ENCODE peak calls at places on chromosome 15, in seven cellular contexts. One of them, this sample, is unnamed.

GRCh38 chr15:93088200-93088980 is 621 bp downstream of the RGMA start:
- DNase-seq in kidney: peak
- DNase-seq in heart left ventricle: peak
- DNase-seq in epithelial cell of proximal tubule: no peak
- DNase-seq in fibroblast of lung: peak
- DNase-seq in Peyer's patch: no peak
- DNase-seq in Caco-2: peak
- DNase-seq in this sample: no peak

GRCh38 chr15:73872370-73872769 is 994 bp upstream of the TBC1D21 start:
- DNase-seq in epithelial cell of proximal tubule: no peak
- DNase-seq in kidney: no peak
- DNase-seq in Caco-2: no peak
- DNase-seq in fibroblast of lung: peak
- DNase-seq in heart left ventricle: no peak
- DNase-seq in Peyer's patch: no peak
- DNase-seq in this sample: no peak

GRCh38 chr15:74777769-74778598 is 3.9 kb upstream of the CSK start:
- DNase-seq in Caco-2: no peak
- DNase-seq in Peyer's patch: no peak
- DNase-seq in kidney: no peak
- DNase-seq in fibroblast of lung: no peak
- DNase-seq in heart left ventricle: no peak
- DNase-seq in epithelial cell of proximal tubule: no peak
- DNase-seq in this sample: no peak

GRCh38 chr15:61908241-61908640 is 152.0 kb downstream of the VPS13C start:
- DNase-seq in Caco-2: no peak
- DNase-seq in epithelial cell of proximal tubule: no peak
- DNase-seq in fibroblast of lung: no peak
- DNase-seq in Peyer's patch: no peak
- DNase-seq in heart left ventricle: no peak
- DNase-seq in kidney: no peak
- DNase-seq in this sample: no peak

GRCh38 chr15:67784057-67784781 is 41.1 kb upstream of the SKOR1 start:
- DNase-seq in kidney: no peak
- DNase-seq in fibroblast of lung: no peak
- DNase-seq in epithelial cell of proximal tubule: no peak
- DNase-seq in Peyer's patch: peak
- DNase-seq in Caco-2: no peak
- DNase-seq in heart left ventricle: no peak
- DNase-seq in this sample: no peak

GRCh38 chr15:62856466-62857246 is 185.9 kb upstream of the TPM1 start:
- DNase-seq in fibroblast of lung: no peak
- DNase-seq in kidney: no peak
- DNase-seq in Peyer's patch: no peak
- DNase-seq in heart left ventricle: no peak
- DNase-seq in Caco-2: no peak
- DNase-seq in epithelial cell of proximal tubule: no peak
- DNase-seq in this sample: peak

GRCh38 chr15:97745481-97746071 is 214.9 kb upstream of the ARRDC4 start:
- DNase-seq in Peyer's patch: no peak
- DNase-seq in fibroblast of lung: no peak
- DNase-seq in epithelial cell of proximal tubule: no peak
- DNase-seq in Caco-2: peak
- DNase-seq in heart left ventricle: peak
- DNase-seq in kidney: no peak
- DNase-seq in this sample: no peak

GRCh38 chr15:57542505-57542817 is 49.2 kb upstream of the MYZAP start:
- DNase-seq in epithelial cell of proximal tubule: no peak
- DNase-seq in Peyer's patch: no peak
- DNase-seq in kidney: no peak
- DNase-seq in Caco-2: no peak
- DNase-seq in heart left ventricle: no peak
- DNase-seq in fibroblast of lung: no peak
- DNase-seq in this sample: no peak

GRCh38 chr15:64878708-64879107 is 33.0 kb upstream of the ANKDD1A start:
- DNase-seq in epithelial cell of proximal tubule: no peak
- DNase-seq in kidney: peak
- DNase-seq in Caco-2: no peak
- DNase-seq in Peyer's patch: no peak
- DNase-seq in heart left ventricle: peak
- DNase-seq in fibroblast of lung: no peak
- DNase-seq in this sample: no peak

GRCh38 chr15:74793135-74794028 is 11.5 kb downstream of the CSK start:
- DNase-seq in epithelial cell of proximal tubule: no peak
- DNase-seq in kidney: no peak
- DNase-seq in heart left ventricle: no peak
- DNase-seq in fibroblast of lung: peak
- DNase-seq in Caco-2: no peak
- DNase-seq in Peyer's patch: peak
- DNase-seq in this sample: no peak

GRCh38 chr15:41772720-41773331 is 1.5 kb upstream of the MAPKBP1 start:
- DNase-seq in heart left ventricle: peak
- DNase-seq in epithelial cell of proximal tubule: no peak
- DNase-seq in Caco-2: peak
- DNase-seq in Peyer's patch: peak
- DNase-seq in fibroblast of lung: peak
- DNase-seq in kidney: no peak
- DNase-seq in this sample: no peak

GRCh38 chr15:71093089-71094024 is 21.9 kb upstream of the THSD4 start:
- DNase-seq in kidney: no peak
- DNase-seq in epithelial cell of proximal tubule: peak
- DNase-seq in Peyer's patch: no peak
- DNase-seq in fibroblast of lung: peak
- DNase-seq in Caco-2: no peak
- DNase-seq in heart left ventricle: no peak
- DNase-seq in this sample: peak

GRCh38 chr15:74790080-74790916 is 8.4 kb downstream of the CSK start:
- DNase-seq in Caco-2: no peak
- DNase-seq in epithelial cell of proximal tubule: no peak
- DNase-seq in heart left ventricle: peak
- DNase-seq in kidney: peak
- DNase-seq in fibroblast of lung: peak
- DNase-seq in Peyer's patch: peak
- DNase-seq in this sample: no peak

GRCh38 chr15:63971427-63971805 is 74.9 kb downstream of the DAPK2 start:
- DNase-seq in Caco-2: no peak
- DNase-seq in fibroblast of lung: no peak
- DNase-seq in epithelial cell of proximal tubule: no peak
- DNase-seq in Peyer's patch: peak
- DNase-seq in kidney: peak
- DNase-seq in heart left ventricle: no peak
- DNase-seq in this sample: no peak

GRCh38 chr15:94677202-94677790 is 445.9 kb downstream of the MCTP2 start:
- DNase-seq in kidney: no peak
- DNase-seq in Caco-2: no peak
- DNase-seq in epithelial cell of proximal tubule: no peak
- DNase-seq in heart left ventricle: no peak
- DNase-seq in fibroblast of lung: peak
- DNase-seq in Peyer's patch: no peak
- DNase-seq in this sample: no peak

GRCh38 chr15:40891810-40892448 is 2.3 kb upstream of the VPS18 start:
- DNase-seq in epithelial cell of proximal tubule: no peak
- DNase-seq in heart left ventricle: no peak
- DNase-seq in fibroblast of lung: peak
- DNase-seq in Caco-2: peak
- DNase-seq in Peyer's patch: peak
- DNase-seq in kidney: no peak
- DNase-seq in this sample: no peak

GRCh38 chr15:85380860-85381535 is 595 bp downstream of the AKAP13 start:
- DNase-seq in fibroblast of lung: peak
- DNase-seq in epithelial cell of proximal tubule: no peak
- DNase-seq in Peyer's patch: peak
- DNase-seq in kidney: peak
- DNase-seq in Caco-2: peak
- DNase-seq in heart left ventricle: peak
- DNase-seq in this sample: no peak

GRCh38 chr15:64774556-64775523 is 549 bp downstream of the RBPMS2 start:
- DNase-seq in Caco-2: peak
- DNase-seq in kidney: peak
- DNase-seq in epithelial cell of proximal tubule: no peak
- DNase-seq in Peyer's patch: no peak
- DNase-seq in fibroblast of lung: peak
- DNase-seq in heart left ventricle: peak
- DNase-seq in this sample: no peak

GRCh38 chr15:52262364-52262763 is 33.2 kb downstream of the MYO5C start:
- DNase-seq in kidney: no peak
- DNase-seq in fibroblast of lung: peak
- DNase-seq in Peyer's patch: no peak
- DNase-seq in epithelial cell of proximal tubule: no peak
- DNase-seq in heart left ventricle: no peak
- DNase-seq in Caco-2: no peak
- DNase-seq in this sample: no peak

GRCh38 chr15:85579011-85579701 is 198.8 kb downstream of the AKAP13 start:
- DNase-seq in heart left ventricle: peak
- DNase-seq in epithelial cell of proximal tubule: no peak
- DNase-seq in Peyer's patch: no peak
- DNase-seq in fibroblast of lung: no peak
- DNase-seq in Caco-2: peak
- DNase-seq in kidney: no peak
- DNase-seq in this sample: no peak

GRCh38 chr15:88249220-88249619 is 7.3 kb downstream of the NTRK3 start:
- DNase-seq in Caco-2: no peak
- DNase-seq in epithelial cell of proximal tubule: no peak
- DNase-seq in Peyer's patch: no peak
- DNase-seq in fibroblast of lung: no peak
- DNase-seq in heart left ventricle: no peak
- DNase-seq in kidney: peak
- DNase-seq in this sample: no peak

GRCh38 chr15:89648106-89649012 is 6.9 kb downstream of the KIF7 start:
- DNase-seq in fibroblast of lung: no peak
- DNase-seq in Caco-2: no peak
- DNase-seq in epithelial cell of proximal tubule: no peak
- DNase-seq in kidney: peak
- DNase-seq in heart left ventricle: no peak
- DNase-seq in Peyer's patch: no peak
- DNase-seq in this sample: no peak

GRCh38 chr15:67174864-67175573 is 79.4 kb downstream of the AAGAB start:
- DNase-seq in epithelial cell of proximal tubule: peak
- DNase-seq in fibroblast of lung: peak
- DNase-seq in kidney: no peak
- DNase-seq in Peyer's patch: no peak
- DNase-seq in heart left ventricle: no peak
- DNase-seq in Caco-2: no peak
- DNase-seq in this sample: no peak

DNA sequence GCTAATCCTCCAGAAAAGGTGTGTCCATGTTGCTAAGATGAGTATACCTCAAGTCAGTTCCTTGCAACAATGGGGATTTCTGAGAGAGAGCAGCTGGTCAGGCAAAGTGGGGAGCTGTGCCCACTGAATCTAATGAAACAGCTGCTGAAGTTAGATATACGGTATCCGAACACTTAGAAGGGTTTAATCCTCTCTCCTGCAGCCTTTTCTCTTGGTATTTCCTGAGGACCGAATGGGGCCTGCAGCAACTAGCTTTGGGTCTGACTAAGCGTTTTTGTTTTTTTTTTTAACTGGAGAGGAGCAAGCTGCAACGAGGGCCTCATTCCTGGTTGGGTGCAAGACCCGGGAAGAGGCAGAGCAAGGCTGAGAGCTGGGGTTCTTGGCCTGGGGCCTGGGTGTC is 37.6 kb upstream of the BNC1 start:
- DNase-seq in kidney: no peak
- DNase-seq in Caco-2: no peak
- DNase-seq in fibroblast of lung: peak
- DNase-seq in heart left ventricle: no peak
- DNase-seq in Peyer's patch: no peak
- DNase-seq in epithelial cell of proximal tubule: no peak
- DNase-seq in this sample: no peak
- H3K4me3 ChIP-seq in kidney: no peak
- H3K4me3 ChIP-seq in Caco-2: no peak
- H3K4me3 ChIP-seq in fibroblast of lung: no peak
- H3K4me3 ChIP-seq in heart left ventricle: no peak
- H3K4me3 ChIP-seq in Peyer's patch: no peak
- H3K4me3 ChIP-seq in epithelial cell of proximal tubule: no peak
- H3K4me3 ChIP-seq in this sample: no peak

DNA sequence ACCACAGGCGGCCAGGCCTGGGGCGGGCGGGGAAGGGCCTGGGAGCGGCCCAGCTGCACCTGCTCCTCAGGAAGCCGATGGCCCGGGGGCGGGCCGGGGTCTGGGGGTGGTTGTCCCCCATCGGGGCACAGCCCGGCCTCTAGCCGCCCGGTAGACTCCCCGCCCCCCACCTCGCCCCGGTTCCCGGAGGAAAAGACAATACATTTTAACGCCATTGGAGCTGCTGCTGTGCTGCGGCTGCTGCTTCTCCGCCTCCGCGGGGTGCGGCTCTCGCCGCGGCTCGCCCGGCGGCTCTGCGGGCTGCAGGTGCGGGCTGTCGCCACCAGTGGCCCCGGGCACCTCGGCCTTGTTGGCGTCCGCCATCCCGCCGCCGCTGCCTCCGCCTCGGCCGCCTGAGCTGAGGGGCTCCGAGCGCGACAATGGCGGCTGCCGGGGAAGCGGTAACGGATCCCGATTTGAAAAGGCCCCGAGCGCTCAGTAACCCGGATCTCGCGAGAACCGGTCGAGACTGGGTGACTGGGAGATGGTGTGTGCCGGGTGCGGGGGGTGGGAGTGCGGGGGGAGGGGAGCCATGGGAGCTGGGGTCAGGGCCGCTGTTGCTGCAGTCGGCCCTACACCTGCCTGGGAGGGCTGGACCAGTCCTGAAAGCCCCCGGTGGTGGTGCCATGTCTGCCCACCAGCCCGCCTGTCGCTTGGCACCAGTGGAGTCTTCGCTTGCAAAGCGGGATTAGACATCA is at the start of gene MYEF2:
- DNase-seq in epithelial cell of proximal tubule: no peak
- DNase-seq in fibroblast of lung: peak
- DNase-seq in kidney: peak
- DNase-seq in Peyer's patch: peak
- DNase-seq in heart left ventricle: peak
- DNase-seq in Caco-2: peak
- DNase-seq in this sample: peak
- H3K4me3 ChIP-seq in epithelial cell of proximal tubule: peak
- H3K4me3 ChIP-seq in fibroblast of lung: peak
- H3K4me3 ChIP-seq in kidney: peak
- H3K4me3 ChIP-seq in Peyer's patch: peak
- H3K4me3 ChIP-seq in heart left ventricle: peak
- H3K4me3 ChIP-seq in Caco-2: peak
- H3K4me3 ChIP-seq in this sample: peak

DNA sequence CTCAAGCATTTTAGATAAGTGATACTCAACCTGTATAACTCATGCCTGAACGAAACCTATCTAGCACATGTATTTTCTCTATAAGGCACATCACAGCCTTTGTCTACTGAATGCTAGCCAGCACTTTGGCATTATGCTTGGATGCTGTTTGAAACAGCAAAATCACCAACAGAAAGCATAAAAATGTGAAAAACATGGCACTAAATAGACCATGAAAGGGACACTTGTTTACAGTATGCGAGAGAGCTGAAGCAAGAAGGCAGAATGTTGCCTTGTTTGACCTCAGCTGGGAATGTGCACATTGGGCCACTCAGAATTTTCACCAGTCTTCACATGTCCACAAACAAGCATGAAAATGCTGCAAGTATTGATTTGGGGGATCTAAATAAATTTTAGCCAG is 59.5 kb downstream of the MINDY2 start:
- DNase-seq in Peyer's patch: no peak
- DNase-seq in epithelial cell of proximal tubule: no peak
- DNase-seq in heart left ventricle: no peak
- DNase-seq in Caco-2: no peak
- DNase-seq in kidney: no peak
- DNase-seq in fibroblast of lung: no peak
- DNase-seq in this sample: no peak
- H3K4me3 ChIP-seq in Peyer's patch: no peak
- H3K4me3 ChIP-seq in epithelial cell of proximal tubule: no peak
- H3K4me3 ChIP-seq in heart left ventricle: no peak
- H3K4me3 ChIP-seq in Caco-2: no peak
- H3K4me3 ChIP-seq in kidney: no peak
- H3K4me3 ChIP-seq in fibroblast of lung: no peak
- H3K4me3 ChIP-seq in this sample: no peak

GRCh38 chr15:44715142-44715796 is 4.0 kb downstream of the B2M start:
- DNase-seq in fibroblast of lung: no peak
- DNase-seq in Caco-2: no peak
- DNase-seq in epithelial cell of proximal tubule: no peak
- DNase-seq in kidney: no peak
- DNase-seq in Peyer's patch: peak
- DNase-seq in heart left ventricle: no peak
- DNase-seq in this sample: no peak
- H3K4me3 ChIP-seq in fibroblast of lung: no peak
- H3K4me3 ChIP-seq in Caco-2: no peak
- H3K4me3 ChIP-seq in epithelial cell of proximal tubule: no peak
- H3K4me3 ChIP-seq in kidney: peak
- H3K4me3 ChIP-seq in Peyer's patch: peak
- H3K4me3 ChIP-seq in heart left ventricle: no peak
- H3K4me3 ChIP-seq in this sample: no peak

This sample was measured in breast epithelium.